ENCODE peak calls at places on chromosomes 5 and 9, in ten cellular contexts. W, D, B, T, V, Y, X, Z, M and C are unnamed samples.

GRCh38 chr5:92409131-92409530 is 1026.0 kb upstream of the ARRDC3 start:
- DNase-seq in W (no peak), D (no peak), B (no peak), T (no peak), V (no peak), Y (no peak), X (no peak), Z (no peak), M (no peak), C (no peak)

GRCh38 chr5:135437796-135438560 is 9.2 kb downstream of the DCANP1 start:
- DNase-seq in W (no peak), D (no peak), B (no peak), T (peak), V (no peak), Y (no peak), X (no peak), Z (peak), M (no peak), C (peak)

GRCh38 chr5:34455096-34455495 is 201.0 kb upstream of the RAI14 start:
- DNase-seq in W (no peak), D (no peak), B (no peak), T (no peak), V (no peak), Y (no peak), X (no peak), Z (no peak), M (no peak), C (no peak)

GRCh38 chr9:135040892-135041291 is 46.6 kb upstream of the OLFM1 start:
- DNase-seq in W (no peak), D (no peak), B (no peak), T (no peak), V (no peak), Y (no peak), X (no peak), Z (no peak), M (no peak), C (no peak)

GRCh38 chr5:114305402-114306207 is 56.3 kb upstream of the KCNN2 start:
- DNase-seq in W (no peak), D (no peak), B (peak), T (no peak), V (no peak), Y (no peak), X (peak), Z (no peak), M (peak), C (no peak)

GRCh38 chr9:79221084-79221483 is 350.7 kb upstream of the TLE4 start:
- DNase-seq in W (no peak), D (no peak), B (no peak), T (no peak), V (no peak), Y (no peak), X (no peak), Z (no peak), M (no peak), C (no peak)

GRCh38 chr5:11563822-11564221 is 340.4 kb downstream of the CTNND2 start:
- DNase-seq in W (no peak), D (no peak), B (no peak), T (no peak), V (no peak), Y (no peak), X (no peak), Z (no peak), M (no peak), C (no peak)

GRCh38 chr5:8050616-8051015 is 181.7 kb downstream of the MTRR start:
- DNase-seq in W (no peak), D (no peak), B (no peak), T (no peak), V (no peak), Y (no peak), X (no peak), Z (no peak), M (no peak), C (no peak)

GRCh38 chr5:169307648-169308047 is 6.7 kb upstream of the SLIT3 start:
- DNase-seq in W (no peak), D (no peak), B (no peak), T (no peak), V (no peak), Y (no peak), X (no peak), Z (no peak), M (no peak), C (no peak)

GRCh38 chr5:91535508-91535907 is 152.4 kb upstream of the ARRDC3 start:
- DNase-seq in W (no peak), D (no peak), B (no peak), T (no peak), V (no peak), Y (no peak), X (no peak), Z (no peak), M (no peak), C (no peak)

GRCh38 chr5:7468742-7469141 is 72.8 kb downstream of the ADCY2 start:
- DNase-seq in W (no peak), D (no peak), B (no peak), T (no peak), V (no peak), Y (no peak), X (no peak), Z (no peak), M (no peak), C (no peak)

GRCh38 chr5:90590-91547 is 1.1 kb upstream of the PLEKHG4B start:
- DNase-seq in W (no peak), D (no peak), B (no peak), T (no peak), V (no peak), Y (no peak), X (peak), Z (no peak), M (no peak), C (no peak)

GRCh38 chr5:16487448-16487847 is 21.8 kb upstream of the ZNF622 start:
- DNase-seq in W (no peak), D (no peak), B (no peak), T (no peak), V (no peak), Y (no peak), X (peak), Z (no peak), M (no peak), C (no peak)

GRCh38 chr5:137751869-137752491 is 2.2 kb downstream of the HNRNPA0 start:
- DNase-seq in W (peak), D (no peak), B (peak), T (no peak), V (no peak), Y (no peak), X (peak), Z (no peak), M (peak), C (no peak)

GRCh38 chr5:151034422-151035379 is 14.3 kb downstream of the GPX3 start:
- DNase-seq in W (no peak), D (no peak), B (no peak), T (no peak), V (no peak), Y (no peak), X (no peak), Z (no peak), M (no peak), C (no peak)

GRCh38 chr9:110328763-110329162 is 8.9 kb downstream of the TXNDC8 start:
- DNase-seq in W (no peak), D (no peak), B (no peak), T (no peak), V (no peak), Y (no peak), X (no peak), Z (no peak), M (no peak), C (no peak)

GRCh38 chr5:79418276-79418675 is 95.7 kb downstream of the HOMER1 start:
- DNase-seq in W (no peak), D (no peak), B (no peak), T (no peak), V (no peak), Y (no peak), X (no peak), Z (no peak), M (no peak), C (no peak)

GRCh38 chr5:131081371-131081770 is 83.7 kb downstream of the HINT1 start:
- DNase-seq in W (no peak), D (no peak), B (no peak), T (no peak), V (no peak), Y (no peak), X (no peak), Z (no peak), M (no peak), C (no peak)

GRCh38 chr9:6938447-6938846 is 180.7 kb downstream of the KDM4C start:
- DNase-seq in W (no peak), D (no peak), B (no peak), T (no peak), V (no peak), Y (no peak), X (no peak), Z (no peak), M (no peak), C (no peak)

GRCh38 chr5:7779019-7779662 is 71.8 kb downstream of the CFAP90 start:
- DNase-seq in W (no peak), D (no peak), B (no peak), T (no peak), V (no peak), Y (peak), X (no peak), Z (no peak), M (peak), C (no peak)

GRCh38 chr5:98050583-98050982 is 722.9 kb upstream of the RGMB start:
- DNase-seq in W (no peak), D (no peak), B (no peak), T (no peak), V (no peak), Y (no peak), X (peak), Z (no peak), M (no peak), C (no peak)

GRCh38 chr9:88537743-88538055 is 2.7 kb downstream of the NXNL2 start:
- DNase-seq in W (peak), D (no peak), B (peak), T (peak), V (no peak), Y (no peak), X (no peak), Z (peak), M (peak), C (no peak)

GRCh38 chr5:172683696-172684464 is 42.8 kb downstream of the NEURL1B start:
- DNase-seq in W (no peak), D (peak), B (peak), T (no peak), V (no peak), Y (no peak), X (no peak), Z (no peak), M (no peak), C (no peak)

GRCh38 chr5:151870820-151871219 is 53.8 kb downstream of the GLRA1 start:
- DNase-seq in W (no peak), D (no peak), B (no peak), T (no peak), V (no peak), Y (no peak), X (no peak), Z (no peak), M (no peak), C (no peak)

GRCh38 chr5:67268233-67269011 is 71.8 kb upstream of the CD180 start:
- DNase-seq in W (peak), D (no peak), B (peak), T (peak), V (peak), Y (no peak), X (peak), Z (peak), M (no peak), C (peak)

GRCh38 chr5:96256795-96257470 is 176.1 kb downstream of the PCSK1 start:
- DNase-seq in W (peak), D (no peak), B (peak), T (no peak), V (no peak), Y (no peak), X (peak), Z (peak), M (no peak), C (no peak)

GRCh38 chr5:157473383-157474370 is 13.7 kb downstream of the NIPAL4 start:
- DNase-seq in W (no peak), D (no peak), B (no peak), T (no peak), V (no peak), Y (no peak), X (no peak), Z (no peak), M (no peak), C (no peak)

GRCh38 chr9:114224247-114224610 is 68.9 kb downstream of the COL27A1 start:
- DNase-seq in W (no peak), D (no peak), B (peak), T (no peak), V (no peak), Y (no peak), X (no peak), Z (no peak), M (no peak), C (no peak)

GRCh38 chr9:129873563-129873962 is 38.3 kb downstream of the USP20 start:
- DNase-seq in W (no peak), D (no peak), B (no peak), T (no peak), V (no peak), Y (no peak), X (no peak), Z (no peak), M (no peak), C (no peak)

GRCh38 chr9:119337566-119337965 is 31.7 kb downstream of the BRINP1 start:
- DNase-seq in W (no peak), D (no peak), B (no peak), T (no peak), V (no peak), Y (no peak), X (no peak), Z (no peak), M (no peak), C (no peak)

GRCh38 chr5:146042628-146043279 is 62.6 kb downstream of the PLAC8L1 start:
- DNase-seq in W (no peak), D (no peak), B (no peak), T (no peak), V (no peak), Y (no peak), X (no peak), Z (no peak), M (no peak), C (no peak)

GRCh38 chr5:180670157-180670556 is 20.8 kb upstream of the FLT4 start:
- DNase-seq in W (no peak), D (no peak), B (no peak), T (no peak), V (no peak), Y (no peak), X (no peak), Z (no peak), M (no peak), C (no peak)

GRCh38 chr5:8829322-8830029 is 716.4 kb downstream of the SEMA5A start:
- DNase-seq in W (no peak), D (no peak), B (no peak), T (peak), V (no peak), Y (no peak), X (peak), Z (no peak), M (no peak), C (no peak)

GRCh38 chr5:56019306-56020272 is 24.8 kb upstream of the IL6ST start:
- DNase-seq in W (no peak), D (no peak), B (no peak), T (no peak), V (no peak), Y (no peak), X (no peak), Z (no peak), M (peak), C (no peak)

GRCh38 chr5:151740958-151741373 is 17.5 kb downstream of the ATOX1 start:
- DNase-seq in W (no peak), D (no peak), B (no peak), T (no peak), V (no peak), Y (no peak), X (no peak), Z (no peak), M (no peak), C (no peak)

GRCh38 chr5:167790462-167791260 is 500.8 kb upstream of the WWC1 start:
- DNase-seq in W (no peak), D (no peak), B (no peak), T (no peak), V (no peak), Y (no peak), X (no peak), Z (no peak), M (no peak), C (no peak)

GRCh38 chr5:139148986-139149385 is 49.2 kb downstream of the SIL1 start:
- DNase-seq in W (no peak), D (no peak), B (no peak), T (no peak), V (no peak), Y (no peak), X (no peak), Z (no peak), M (no peak), C (no peak)
- TF ChIP-seq CTCF in W (no peak), D (no peak), B (no peak), T (no peak), V (no peak), Y (no peak), X (no peak), Z (no peak), M (no peak), C (no peak)

GRCh38 chr5:74239268-74239667 is 401.3 kb downstream of the ENC1 start:
- DNase-seq in W (no peak), D (no peak), B (no peak), T (no peak), V (no peak), Y (no peak), X (no peak), Z (no peak), M (no peak), C (no peak)
- H3K4me3 ChIP-seq in W (no peak), D (no peak), B (no peak), T (no peak), V (no peak), Y (no peak), X (no peak), Z (no peak), M (no peak), C (no peak)

DNA sequence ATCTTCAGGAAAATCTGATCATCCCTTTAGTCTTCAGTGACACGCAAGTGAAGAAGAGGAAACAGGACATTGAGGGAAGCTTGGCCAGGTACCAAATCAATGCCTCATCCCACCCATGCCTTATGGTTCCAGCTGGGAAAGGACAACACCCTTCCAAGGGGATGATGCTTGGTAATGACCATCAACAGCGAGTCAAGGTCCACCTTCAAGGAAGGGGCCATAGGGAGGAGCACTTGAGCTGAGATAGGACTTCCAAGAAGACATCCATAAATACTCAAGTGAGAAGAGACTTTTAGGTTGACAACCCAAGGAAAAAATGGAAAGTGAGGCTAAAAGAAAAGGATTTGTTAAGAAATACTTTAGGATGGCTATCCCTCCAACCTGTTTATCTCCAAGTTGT is 27.1 kb upstream of the GAS1 start:
- DNase-seq in W (no peak), D (no peak), B (no peak), T (no peak), V (no peak), Y (no peak), X (no peak), Z (no peak), M (no peak), C (no peak)
- TF ChIP-seq CTCF in W (no peak), D (no peak), B (no peak), T (no peak), V (no peak), Y (no peak), X (no peak), Z (no peak), M (no peak), C (no peak)

GRCh38 chr5:36656556-36656955 is 50.1 kb downstream of the SLC1A3 start:
- DNase-seq in W (no peak), D (no peak), B (no peak), T (no peak), V (no peak), Y (no peak), X (no peak), Z (no peak), M (no peak), C (no peak)

GRCh38 chr5:36657563-36657995 is 51.2 kb downstream of the SLC1A3 start:
- DNase-seq in W (peak), D (no peak), B (no peak), T (peak), V (no peak), Y (no peak), X (no peak), Z (peak), M (no peak), C (peak)

GRCh38 chr5:36654598-36654997 is 48.2 kb downstream of the SLC1A3 start:
- DNase-seq in W (no peak), D (no peak), B (no peak), T (no peak), V (no peak), Y (no peak), X (no peak), Z (no peak), M (no peak), C (no peak)

GRCh38 chr5:36653046-36653445 is 46.6 kb downstream of the SLC1A3 start:
- DNase-seq in W (no peak), D (no peak), B (no peak), T (no peak), V (no peak), Y (no peak), X (no peak), Z (no peak), M (no peak), C (no peak)

GRCh38 chr5:36655171-36655570 is 48.8 kb downstream of the SLC1A3 start:
- DNase-seq in W (peak), D (no peak), B (peak), T (peak), V (no peak), Y (no peak), X (no peak), Z (peak), M (no peak), C (no peak)
- H3K4me3 ChIP-seq in W (no peak), D (no peak), B (no peak), T (no peak), V (no peak), Y (no peak), X (no peak), Z (no peak), M (no peak), C (no peak)

GRCh38 chr5:128537999-128538248 is at the start of gene FBN2:
- DNase-seq in W (no peak), D (no peak), B (no peak), T (no peak), V (no peak), Y (no peak), X (no peak), Z (no peak), M (no peak), C (peak)

GRCh38 chr5:128536861-128537305 is 1.2 kb downstream of the FBN2 start:
- DNase-seq in W (peak), D (no peak), B (peak), T (no peak), V (no peak), Y (no peak), X (no peak), Z (peak), M (no peak), C (no peak)

GRCh38 chr5:128536229-128536860 is 1.7 kb downstream of the FBN2 start:
- DNase-seq in W (peak), D (no peak), B (peak), T (no peak), V (no peak), Y (no peak), X (no peak), Z (peak), M (no peak), C (no peak)

GRCh38 chr5:128538249-128539037 is 398 bp upstream of the FBN2 start:
- DNase-seq in W (peak), D (no peak), B (peak), T (no peak), V (peak), Y (no peak), X (no peak), Z (peak), M (peak), C (no peak)

DNA sequence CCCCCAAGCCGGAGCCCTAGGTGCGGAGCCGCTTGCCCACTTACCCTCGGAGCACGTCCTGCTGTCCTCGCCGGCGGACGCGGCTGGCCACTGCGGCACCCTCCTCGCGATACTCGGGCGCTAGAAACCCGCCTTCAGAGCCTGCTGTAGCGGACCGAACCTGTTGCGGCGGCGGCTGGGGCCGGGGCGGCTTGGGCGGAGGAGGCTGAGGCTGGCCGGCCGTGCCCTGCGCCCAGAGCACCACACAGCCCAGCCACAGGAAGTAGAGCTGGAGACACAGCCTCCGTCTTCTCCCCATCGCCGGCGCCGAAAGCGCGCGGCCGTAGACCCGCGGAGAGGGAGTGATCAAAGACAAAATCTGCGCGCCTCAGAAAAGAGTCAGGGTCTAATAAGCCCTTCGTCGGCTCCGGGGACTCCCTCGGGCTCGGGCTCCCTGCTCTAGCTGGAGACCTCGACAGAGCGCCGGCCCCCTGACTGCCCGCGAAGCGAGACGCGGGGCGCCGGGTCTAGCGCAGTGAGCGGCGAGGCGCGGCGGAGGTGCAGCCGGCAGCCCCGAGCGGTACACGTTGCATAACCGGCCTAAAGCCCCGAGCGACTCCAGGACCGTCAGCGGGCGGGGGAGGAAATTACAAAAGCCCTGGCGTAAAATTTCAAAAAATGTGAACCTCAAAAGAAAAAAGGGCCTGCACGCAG is 593 bp downstream of the FBN2 start:
- DNase-seq in W (peak), D (no peak), B (peak), T (no peak), V (peak), Y (no peak), X (no peak), Z (peak), M (peak), C (peak)
- TF ChIP-seq CTCF in W (no peak), D (no peak), B (no peak), T (no peak), V (no peak), Y (no peak), X (no peak), Z (no peak), M (no peak), C (no peak)